ENCODE peak calls at places on chromosomes 12 and 14, in four cellular contexts. One of them, this sample, is unnamed.

GRCh38 chr12:130959632-130960031 is 5.9 kb downstream of the ADGRD1 start:
- DNase-seq in naive thymus-derived CD4-positive, alpha-beta T cell: no peak
- DNase-seq in caudate nucleus: no peak
- DNase-seq in heart right ventricle: no peak
- DNase-seq in this sample: no peak

GRCh38 chr12:26226629-26227375 is 31.4 kb downstream of the SSPN start:
- DNase-seq in naive thymus-derived CD4-positive, alpha-beta T cell: no peak
- DNase-seq in caudate nucleus: peak; percentile 68
- DNase-seq in heart right ventricle: peak; percentile 23
- DNase-seq in this sample: no peak

GRCh38 chr14:74614508-74615495 is 2.8 kb upstream of the LTBP2 start:
- DNase-seq in naive thymus-derived CD4-positive, alpha-beta T cell: no peak
- DNase-seq in caudate nucleus: no peak
- DNase-seq in heart right ventricle: no peak
- DNase-seq in this sample: no peak

GRCh38 chr14:103091041-103091882 is 3.3 kb upstream of the EXOC3L4 start:
- DNase-seq in naive thymus-derived CD4-positive, alpha-beta T cell: peak; percentile 54
- DNase-seq in caudate nucleus: no peak
- DNase-seq in heart right ventricle: peak; percentile 71
- DNase-seq in this sample: no peak

GRCh38 chr12:25553083-25553482 is at the start of gene LMNTD1:
- DNase-seq in naive thymus-derived CD4-positive, alpha-beta T cell: no peak
- DNase-seq in caudate nucleus: no peak
- DNase-seq in heart right ventricle: no peak
- DNase-seq in this sample: no peak

GRCh38 chr14:37889087-37889486 is 293.7 kb downstream of the TTC6 start:
- DNase-seq in naive thymus-derived CD4-positive, alpha-beta T cell: no peak
- DNase-seq in caudate nucleus: no peak
- DNase-seq in heart right ventricle: no peak
- DNase-seq in this sample: no peak

GRCh38 chr14:106141242-106142220 is 615.1 kb downstream of the TMEM121 start:
- DNase-seq in naive thymus-derived CD4-positive, alpha-beta T cell: no peak
- DNase-seq in caudate nucleus: no peak
- DNase-seq in heart right ventricle: no peak
- DNase-seq in this sample: no peak

GRCh38 chr14:61320806-61321384 is 484 bp upstream of the PRKCH start:
- DNase-seq in naive thymus-derived CD4-positive, alpha-beta T cell: no peak
- DNase-seq in caudate nucleus: no peak
- DNase-seq in heart right ventricle: no peak
- DNase-seq in this sample: no peak

GRCh38 chr14:69666112-69666511 is 54.7 kb downstream of the SUSD6 start:
- DNase-seq in naive thymus-derived CD4-positive, alpha-beta T cell: no peak
- DNase-seq in caudate nucleus: no peak
- DNase-seq in heart right ventricle: no peak
- DNase-seq in this sample: no peak

GRCh38 chr14:69664865-69665526 is 53.6 kb downstream of the SUSD6 start:
- DNase-seq in naive thymus-derived CD4-positive, alpha-beta T cell: no peak
- DNase-seq in caudate nucleus: no peak
- DNase-seq in heart right ventricle: no peak
- DNase-seq in this sample: no peak

GRCh38 chr14:69665596-69665995 is 54.2 kb downstream of the SUSD6 start:
- DNase-seq in naive thymus-derived CD4-positive, alpha-beta T cell: no peak
- DNase-seq in caudate nucleus: no peak
- DNase-seq in heart right ventricle: no peak
- DNase-seq in this sample: no peak

GRCh38 chr14:69667938-69668336 is 56.5 kb downstream of the SUSD6 start:
- DNase-seq in naive thymus-derived CD4-positive, alpha-beta T cell: no peak
- DNase-seq in caudate nucleus: no peak
- DNase-seq in heart right ventricle: no peak
- DNase-seq in this sample: no peak

GRCh38 chr14:69666698-69667211 is 55.4 kb downstream of the SUSD6 start:
- DNase-seq in naive thymus-derived CD4-positive, alpha-beta T cell: no peak
- DNase-seq in caudate nucleus: no peak
- DNase-seq in heart right ventricle: no peak
- DNase-seq in this sample: no peak
- H3K27ac ChIP-seq in naive thymus-derived CD4-positive, alpha-beta T cell: no peak overlapping the region
- H3K27ac ChIP-seq in caudate nucleus: no peak overlapping the region
- H3K27ac ChIP-seq in heart right ventricle: peak overlapping the region; percentile 65
- H3K27ac ChIP-seq in this sample: peak overlapping the region; percentile 69

DNA sequence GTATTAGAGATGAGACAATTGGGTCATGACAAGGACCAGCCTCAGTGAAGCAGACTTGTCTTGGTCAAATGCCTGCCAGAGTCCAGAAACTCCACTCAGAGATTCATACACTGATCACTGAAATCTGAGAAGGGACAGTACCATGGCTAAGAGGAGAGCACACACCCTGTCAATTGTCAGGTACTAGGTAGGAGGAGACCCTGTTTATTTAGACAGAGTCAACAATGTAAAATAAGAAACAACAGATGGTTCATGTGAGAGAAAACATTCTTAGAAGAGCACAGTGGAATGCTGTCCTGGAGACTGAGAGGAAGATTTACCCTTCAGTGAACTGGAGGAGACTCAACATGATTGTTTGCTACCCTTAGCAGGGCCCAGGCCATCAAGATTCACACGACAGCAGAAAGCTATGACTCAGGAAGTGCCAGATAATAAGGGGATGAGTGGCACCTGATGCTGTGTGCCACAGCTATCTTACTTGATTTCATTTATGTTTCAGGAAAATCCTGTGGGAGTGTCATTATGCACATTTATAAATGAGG is 136.7 kb upstream of the NEDD1 start:
- DNase-seq in naive thymus-derived CD4-positive, alpha-beta T cell: no peak
- DNase-seq in caudate nucleus: no peak
- DNase-seq in heart right ventricle: no peak
- DNase-seq in this sample: no peak
- H3K27ac ChIP-seq in naive thymus-derived CD4-positive, alpha-beta T cell: no peak overlapping the region
- H3K27ac ChIP-seq in caudate nucleus: no peak overlapping the region
- H3K27ac ChIP-seq in heart right ventricle: no peak overlapping the region
- H3K27ac ChIP-seq in this sample: no peak overlapping the region

DNA sequence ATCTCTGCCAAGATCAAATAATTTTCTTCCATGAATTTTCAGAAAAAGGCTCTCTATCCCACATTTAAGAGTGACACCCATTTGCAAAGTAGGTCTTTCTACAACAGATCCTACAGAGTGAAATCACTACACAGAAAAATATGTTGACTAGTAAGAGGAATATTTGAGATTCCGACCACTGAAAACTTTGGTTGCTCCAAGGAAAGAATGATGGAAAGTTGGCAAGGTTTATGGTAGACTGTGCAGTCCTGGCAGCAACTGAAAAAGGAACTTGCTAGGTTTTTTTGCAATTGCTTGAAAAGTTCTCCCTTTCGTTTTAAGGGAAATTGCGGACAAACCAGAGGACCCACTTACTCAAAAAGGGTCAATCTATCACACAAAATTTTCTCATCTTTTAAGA is 83.1 kb upstream of the TSPAN8 start:
- DNase-seq in naive thymus-derived CD4-positive, alpha-beta T cell: no peak
- DNase-seq in caudate nucleus: no peak
- DNase-seq in heart right ventricle: no peak
- DNase-seq in this sample: no peak
- H3K27ac ChIP-seq in naive thymus-derived CD4-positive, alpha-beta T cell: no peak overlapping the region
- H3K27ac ChIP-seq in caudate nucleus: peak overlapping the region; percentile 63
- H3K27ac ChIP-seq in heart right ventricle: no peak overlapping the region
- H3K27ac ChIP-seq in this sample: no peak overlapping the region

GRCh38 chr14:44959538-44959937 is 2.2 kb downstream of the KLHL28 start:
- DNase-seq in naive thymus-derived CD4-positive, alpha-beta T cell: no peak
- DNase-seq in caudate nucleus: no peak
- DNase-seq in heart right ventricle: no peak
- DNase-seq in this sample: no peak
- H3K27ac ChIP-seq in naive thymus-derived CD4-positive, alpha-beta T cell: no peak overlapping the region
- H3K27ac ChIP-seq in caudate nucleus: no peak overlapping the region
- H3K27ac ChIP-seq in heart right ventricle: no peak overlapping the region
- H3K27ac ChIP-seq in this sample: no peak overlapping the region

GRCh38 chr12:113333111-113333750 is 1.7 kb downstream of the SLC8B1 start:
- DNase-seq in naive thymus-derived CD4-positive, alpha-beta T cell: no peak
- DNase-seq in caudate nucleus: no peak
- DNase-seq in heart right ventricle: no peak
- DNase-seq in this sample: no peak

GRCh38 chr12:113334786-113335539 is at the start of gene SLC8B1:
- DNase-seq in naive thymus-derived CD4-positive, alpha-beta T cell: peak; percentile 75
- DNase-seq in caudate nucleus: peak; percentile 78
- DNase-seq in heart right ventricle: peak; percentile 93
- DNase-seq in this sample: peak; percentile 92

GRCh38 chr12:113332688-113333087 is 2.2 kb downstream of the SLC8B1 start:
- DNase-seq in naive thymus-derived CD4-positive, alpha-beta T cell: no peak
- DNase-seq in caudate nucleus: no peak
- DNase-seq in heart right ventricle: no peak
- DNase-seq in this sample: no peak

GRCh38 chr12:113330505-113330904 is 4.4 kb downstream of the SLC8B1 start:
- DNase-seq in naive thymus-derived CD4-positive, alpha-beta T cell: no peak
- DNase-seq in caudate nucleus: no peak
- DNase-seq in heart right ventricle: no peak
- DNase-seq in this sample: no peak

DNA sequence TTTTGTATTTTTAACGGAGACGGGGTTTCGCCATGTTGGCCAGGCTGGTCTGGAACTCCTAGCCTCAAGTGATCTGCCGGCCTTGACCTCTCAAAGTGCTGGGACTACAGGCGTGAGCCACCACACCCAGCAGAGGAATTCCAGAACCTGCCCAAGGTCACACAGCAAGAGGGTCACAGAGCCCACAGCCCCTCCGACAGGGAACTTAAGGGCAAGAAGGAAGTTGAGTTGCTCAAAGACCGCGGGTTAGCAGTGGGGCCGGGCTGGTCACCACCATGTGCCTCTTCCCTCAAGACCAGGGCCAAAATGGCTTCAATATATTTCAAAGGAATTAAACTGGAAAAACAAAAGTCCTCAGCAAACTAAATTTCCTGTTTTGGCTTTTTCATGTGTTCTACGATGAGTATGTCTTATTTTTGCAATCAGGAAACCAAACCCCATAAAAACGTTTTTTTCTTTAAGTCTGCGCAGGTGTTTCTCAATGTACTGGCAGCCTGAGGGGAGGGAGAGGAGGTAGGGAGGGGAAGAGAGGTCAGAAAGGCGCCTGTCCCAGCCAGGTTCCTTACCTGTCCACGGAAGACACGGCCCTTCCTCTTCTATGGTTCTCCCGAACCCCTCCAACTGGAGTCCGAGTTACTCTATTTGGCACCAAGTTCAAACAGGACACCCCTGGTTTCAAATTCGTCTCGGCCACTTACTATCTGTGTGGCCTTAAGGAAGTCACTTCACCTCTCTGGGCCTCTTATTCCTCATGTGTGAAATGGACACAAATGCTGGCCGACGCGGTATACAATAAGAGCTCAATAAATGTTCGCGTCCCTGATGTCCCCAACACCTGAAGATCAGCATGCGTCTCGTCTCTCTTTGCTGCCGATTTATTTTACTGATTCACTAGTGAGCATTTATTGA is 778 bp downstream of the SLC8B1 start:
- DNase-seq in naive thymus-derived CD4-positive, alpha-beta T cell: peak; percentile 60
- DNase-seq in caudate nucleus: no peak
- DNase-seq in heart right ventricle: peak; percentile 26
- DNase-seq in this sample: no peak
- H3K27ac ChIP-seq in naive thymus-derived CD4-positive, alpha-beta T cell: peak overlapping the region; percentile 76
- H3K27ac ChIP-seq in caudate nucleus: no peak overlapping the region
- H3K27ac ChIP-seq in heart right ventricle: peak overlapping the region; percentile 88
- H3K27ac ChIP-seq in this sample: peak overlapping the region; percentile 62

DNA sequence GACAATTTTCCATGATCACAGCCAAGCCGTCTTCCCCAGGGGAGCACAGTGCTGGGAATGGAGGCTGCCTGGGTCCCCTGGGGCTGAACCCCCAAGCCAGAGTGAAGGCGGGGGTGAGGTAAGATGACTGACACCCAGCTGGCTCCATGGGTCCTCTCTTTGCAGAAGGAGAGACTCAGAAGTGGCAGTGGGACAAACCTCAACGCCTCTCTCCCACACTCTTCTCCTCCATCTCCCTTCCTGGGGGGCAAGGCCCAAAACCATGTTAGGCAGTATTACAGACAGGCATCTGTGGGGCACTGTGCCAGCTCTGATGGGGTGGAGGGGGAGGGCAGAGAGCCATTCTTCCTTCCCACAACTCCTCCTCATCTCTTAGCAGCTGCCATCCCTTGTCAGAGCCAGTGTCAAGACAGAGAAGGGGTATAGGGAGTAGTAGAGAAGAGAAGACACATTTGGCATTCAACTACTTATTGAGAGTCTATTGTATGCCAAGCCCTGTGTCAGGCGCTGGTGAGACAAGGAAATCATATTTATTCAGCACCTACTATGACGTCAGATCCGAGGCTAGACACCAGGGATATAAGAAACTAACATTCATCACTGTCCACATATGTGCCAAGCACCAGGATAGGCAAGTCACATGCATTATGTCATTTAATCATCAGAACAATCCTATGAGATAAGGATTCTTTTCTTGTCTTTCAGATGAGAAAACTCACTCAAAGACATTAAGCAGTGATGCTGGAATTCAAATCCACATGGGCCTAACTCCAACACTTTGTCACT is 3.5 kb downstream of the ITGA7 start:
- DNase-seq in naive thymus-derived CD4-positive, alpha-beta T cell: no peak
- DNase-seq in caudate nucleus: no peak
- DNase-seq in heart right ventricle: peak; percentile 53
- DNase-seq in this sample: peak; percentile 90
- H3K27ac ChIP-seq in naive thymus-derived CD4-positive, alpha-beta T cell: no peak overlapping the region
- H3K27ac ChIP-seq in caudate nucleus: peak overlapping the region; percentile 9
- H3K27ac ChIP-seq in heart right ventricle: peak overlapping the region; percentile 91
- H3K27ac ChIP-seq in this sample: peak overlapping the region; percentile 98

DNA sequence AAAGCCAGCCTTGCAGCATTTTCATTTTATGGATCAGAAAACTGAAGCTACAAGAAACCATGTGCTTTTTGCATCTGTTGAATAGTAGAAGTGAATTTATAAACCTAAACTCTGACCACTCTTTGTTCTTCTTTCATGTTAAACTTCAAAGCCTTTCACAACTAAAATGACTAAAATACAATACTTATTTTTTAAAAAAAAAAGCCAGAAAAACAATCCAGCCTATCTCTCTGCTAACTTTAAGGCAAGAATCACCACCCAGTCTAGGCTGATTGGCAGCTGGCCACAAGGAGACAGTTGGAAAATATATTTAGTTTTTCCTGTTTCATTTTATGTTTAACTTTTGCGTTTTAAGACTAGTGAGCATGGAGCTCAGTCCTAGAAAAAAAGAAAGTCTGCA is 233.6 kb upstream of the DAAM1 start:
- DNase-seq in naive thymus-derived CD4-positive, alpha-beta T cell: no peak
- DNase-seq in caudate nucleus: no peak
- DNase-seq in heart right ventricle: no peak
- DNase-seq in this sample: no peak
- H3K27ac ChIP-seq in naive thymus-derived CD4-positive, alpha-beta T cell: no peak overlapping the region
- H3K27ac ChIP-seq in caudate nucleus: no peak overlapping the region
- H3K27ac ChIP-seq in heart right ventricle: no peak overlapping the region
- H3K27ac ChIP-seq in this sample: no peak overlapping the region

GRCh38 chr14:95222151-95222631 is 64.9 kb upstream of the DICER1 start:
- DNase-seq in naive thymus-derived CD4-positive, alpha-beta T cell: no peak
- DNase-seq in caudate nucleus: no peak
- DNase-seq in heart right ventricle: no peak
- DNase-seq in this sample: peak; percentile 69
- H3K27ac ChIP-seq in naive thymus-derived CD4-positive, alpha-beta T cell: no peak overlapping the region
- H3K27ac ChIP-seq in caudate nucleus: peak overlapping the region; percentile 2
- H3K27ac ChIP-seq in heart right ventricle: no peak overlapping the region
- H3K27ac ChIP-seq in this sample: no peak overlapping the region

GRCh38 chr14:91396959-91397815 is 20.4 kb downstream of the CCDC88C start:
- DNase-seq in naive thymus-derived CD4-positive, alpha-beta T cell: peak; percentile 72
- DNase-seq in caudate nucleus: no peak
- DNase-seq in heart right ventricle: no peak
- DNase-seq in this sample: no peak

GRCh38 chr14:91398192-91398591 is 19.4 kb downstream of the CCDC88C start:
- DNase-seq in naive thymus-derived CD4-positive, alpha-beta T cell: no peak
- DNase-seq in caudate nucleus: no peak
- DNase-seq in heart right ventricle: no peak
- DNase-seq in this sample: no peak

GRCh38 chr14:91399868-91400640 is 17.6 kb downstream of the CCDC88C start:
- DNase-seq in naive thymus-derived CD4-positive, alpha-beta T cell: peak; percentile 56
- DNase-seq in caudate nucleus: no peak
- DNase-seq in heart right ventricle: no peak
- DNase-seq in this sample: no peak

GRCh38 chr14:91400696-91401095 is 16.9 kb downstream of the CCDC88C start:
- DNase-seq in naive thymus-derived CD4-positive, alpha-beta T cell: no peak
- DNase-seq in caudate nucleus: no peak
- DNase-seq in heart right ventricle: no peak
- DNase-seq in this sample: no peak

GRCh38 chr14:91398707-91399106 is 18.9 kb downstream of the CCDC88C start:
- DNase-seq in naive thymus-derived CD4-positive, alpha-beta T cell: no peak
- DNase-seq in caudate nucleus: no peak
- DNase-seq in heart right ventricle: no peak
- DNase-seq in this sample: no peak
- H3K27ac ChIP-seq in naive thymus-derived CD4-positive, alpha-beta T cell: peak overlapping the region; percentile 76
- H3K27ac ChIP-seq in caudate nucleus: no peak overlapping the region
- H3K27ac ChIP-seq in heart right ventricle: no peak overlapping the region
- H3K27ac ChIP-seq in this sample: no peak overlapping the region

This sample was measured in coronary artery.